ENCODE peak calls at places on chromosome 15, in nine cellular contexts. One of them, this sample, is unnamed.

GRCh38 chr15:25772500-25772899 is 90.6 kb downstream of the ATP10A start:
- DNase-seq in tibial artery: no peak
- DNase-seq in astrocyte: peak; percentile 12
- DNase-seq in PC-9: no peak
- DNase-seq in CD8-positive, alpha-beta T cell: no peak
- DNase-seq in progenitor cell of endocrine pancreas: no peak
- DNase-seq in neural progenitor cell: no peak
- DNase-seq in ascending aorta: no peak
- DNase-seq in RWPE2: no peak
- DNase-seq in this sample: no peak

GRCh38 chr15:68431792-68432401 is at the start of gene ITGA11:
- DNase-seq in tibial artery: peak; percentile 91
- DNase-seq in astrocyte: peak; percentile 55
- DNase-seq in PC-9: no peak
- DNase-seq in CD8-positive, alpha-beta T cell: no peak
- DNase-seq in progenitor cell of endocrine pancreas: peak; percentile 47
- DNase-seq in neural progenitor cell: peak; percentile 90
- DNase-seq in ascending aorta: peak; percentile 89
- DNase-seq in RWPE2: peak; percentile 82
- DNase-seq in this sample: peak; percentile 97

GRCh38 chr15:73571346-73571745 is 61.8 kb downstream of the NPTN start:
- DNase-seq in tibial artery: no peak
- DNase-seq in astrocyte: no peak
- DNase-seq in PC-9: no peak
- DNase-seq in CD8-positive, alpha-beta T cell: no peak
- DNase-seq in progenitor cell of endocrine pancreas: no peak
- DNase-seq in neural progenitor cell: no peak
- DNase-seq in ascending aorta: no peak
- DNase-seq in RWPE2: no peak
- DNase-seq in this sample: no peak

GRCh38 chr15:68429691-68430470 is 2.1 kb downstream of the ITGA11 start:
- DNase-seq in tibial artery: peak; percentile 19
- DNase-seq in astrocyte: peak; percentile 52
- DNase-seq in PC-9: no peak
- DNase-seq in CD8-positive, alpha-beta T cell: no peak
- DNase-seq in progenitor cell of endocrine pancreas: no peak
- DNase-seq in neural progenitor cell: no peak
- DNase-seq in ascending aorta: peak; percentile 56
- DNase-seq in RWPE2: peak; percentile 17
- DNase-seq in this sample: no peak

GRCh38 chr15:67086650-67086941 is 21.2 kb downstream of the SMAD3 start:
- DNase-seq in tibial artery: no peak
- DNase-seq in astrocyte: no peak
- DNase-seq in PC-9: no peak
- DNase-seq in CD8-positive, alpha-beta T cell: no peak
- DNase-seq in progenitor cell of endocrine pancreas: no peak
- DNase-seq in neural progenitor cell: no peak
- DNase-seq in ascending aorta: no peak
- DNase-seq in RWPE2: no peak
- DNase-seq in this sample: no peak

GRCh38 chr15:36527512-36528162 is 51.8 kb upstream of the CDIN1 start:
- DNase-seq in tibial artery: no peak
- DNase-seq in astrocyte: peak; percentile 22
- DNase-seq in PC-9: no peak
- DNase-seq in CD8-positive, alpha-beta T cell: no peak
- DNase-seq in progenitor cell of endocrine pancreas: no peak
- DNase-seq in neural progenitor cell: peak; percentile 48
- DNase-seq in ascending aorta: no peak
- DNase-seq in RWPE2: no peak
- DNase-seq in this sample: no peak

GRCh38 chr15:96329403-96329981 is 1.0 kb upstream of the NR2F2 start:
- DNase-seq in tibial artery: no peak
- DNase-seq in astrocyte: peak; percentile 39
- DNase-seq in PC-9: no peak
- DNase-seq in CD8-positive, alpha-beta T cell: no peak
- DNase-seq in progenitor cell of endocrine pancreas: no peak
- DNase-seq in neural progenitor cell: peak; percentile 13
- DNase-seq in ascending aorta: peak; percentile 55
- DNase-seq in RWPE2: no peak
- DNase-seq in this sample: no peak

GRCh38 chr15:85693277-85693676 is 101.4 kb downstream of the KLHL25 start:
- DNase-seq in tibial artery: no peak
- DNase-seq in astrocyte: no peak
- DNase-seq in PC-9: no peak
- DNase-seq in CD8-positive, alpha-beta T cell: no peak
- DNase-seq in progenitor cell of endocrine pancreas: no peak
- DNase-seq in neural progenitor cell: no peak
- DNase-seq in ascending aorta: no peak
- DNase-seq in RWPE2: no peak
- DNase-seq in this sample: no peak

GRCh38 chr15:57220220-57220619 is 156.1 kb upstream of the CGNL1 start:
- DNase-seq in tibial artery: no peak
- DNase-seq in astrocyte: peak; percentile 71
- DNase-seq in PC-9: no peak
- DNase-seq in CD8-positive, alpha-beta T cell: no peak
- DNase-seq in progenitor cell of endocrine pancreas: no peak
- DNase-seq in neural progenitor cell: no peak
- DNase-seq in ascending aorta: no peak
- DNase-seq in RWPE2: no peak
- DNase-seq in this sample: no peak

GRCh38 chr15:77632760-77633133 is at the start of gene LINGO1:
- DNase-seq in tibial artery: no peak
- DNase-seq in astrocyte: peak; percentile 5
- DNase-seq in PC-9: no peak
- DNase-seq in CD8-positive, alpha-beta T cell: no peak
- DNase-seq in progenitor cell of endocrine pancreas: peak; percentile 42
- DNase-seq in neural progenitor cell: peak; percentile 86
- DNase-seq in ascending aorta: no peak
- DNase-seq in RWPE2: no peak
- DNase-seq in this sample: no peak

GRCh38 chr15:29945943-29946591 is 123.8 kb upstream of the TJP1 start:
- DNase-seq in tibial artery: no peak
- DNase-seq in astrocyte: peak; percentile 64
- DNase-seq in PC-9: no peak
- DNase-seq in CD8-positive, alpha-beta T cell: no peak
- DNase-seq in progenitor cell of endocrine pancreas: no peak
- DNase-seq in neural progenitor cell: no peak
- DNase-seq in ascending aorta: no peak
- DNase-seq in RWPE2: peak; percentile 84
- DNase-seq in this sample: no peak

GRCh38 chr15:64911317-64912186 is at the start of gene ANKDD1A:
- DNase-seq in tibial artery: peak; percentile 88
- DNase-seq in astrocyte: no peak
- DNase-seq in PC-9: no peak
- DNase-seq in CD8-positive, alpha-beta T cell: no peak
- DNase-seq in progenitor cell of endocrine pancreas: peak; percentile 54
- DNase-seq in neural progenitor cell: peak; percentile 91
- DNase-seq in ascending aorta: peak; percentile 87
- DNase-seq in RWPE2: no peak
- DNase-seq in this sample: no peak

GRCh38 chr15:74664028-74664616 is 31.7 kb downstream of the EDC3 start:
- DNase-seq in tibial artery: no peak
- DNase-seq in astrocyte: peak; percentile 37
- DNase-seq in PC-9: no peak
- DNase-seq in CD8-positive, alpha-beta T cell: no peak
- DNase-seq in progenitor cell of endocrine pancreas: no peak
- DNase-seq in neural progenitor cell: no peak
- DNase-seq in ascending aorta: no peak
- DNase-seq in RWPE2: no peak
- DNase-seq in this sample: no peak

GRCh38 chr15:34109775-34110663 is 8.1 kb downstream of the PGBD4 start:
- DNase-seq in tibial artery: no peak
- DNase-seq in astrocyte: peak; percentile 6
- DNase-seq in PC-9: no peak
- DNase-seq in CD8-positive, alpha-beta T cell: no peak
- DNase-seq in progenitor cell of endocrine pancreas: no peak
- DNase-seq in neural progenitor cell: peak; percentile 32
- DNase-seq in ascending aorta: no peak
- DNase-seq in RWPE2: no peak
- DNase-seq in this sample: no peak

GRCh38 chr15:70376031-70376928 is 278.6 kb upstream of the TLE3 start:
- DNase-seq in tibial artery: no peak
- DNase-seq in astrocyte: no peak
- DNase-seq in PC-9: no peak
- DNase-seq in CD8-positive, alpha-beta T cell: no peak
- DNase-seq in progenitor cell of endocrine pancreas: no peak
- DNase-seq in neural progenitor cell: peak; percentile 42
- DNase-seq in ascending aorta: peak; percentile 51
- DNase-seq in RWPE2: no peak
- DNase-seq in this sample: no peak

GRCh38 chr15:51341366-51342248 is at the start of gene GLDN:
- DNase-seq in tibial artery: peak; percentile 92
- DNase-seq in astrocyte: peak; percentile 32
- DNase-seq in PC-9: no peak
- DNase-seq in CD8-positive, alpha-beta T cell: no peak
- DNase-seq in progenitor cell of endocrine pancreas: peak; percentile 22
- DNase-seq in neural progenitor cell: peak; percentile 76
- DNase-seq in ascending aorta: peak; percentile 91
- DNase-seq in RWPE2: no peak
- DNase-seq in this sample: no peak

GRCh38 chr15:68620721-68621528 is 42.1 kb downstream of the CORO2B start:
- DNase-seq in tibial artery: peak; percentile 88
- DNase-seq in astrocyte: peak; percentile 96
- DNase-seq in PC-9: no peak
- DNase-seq in CD8-positive, alpha-beta T cell: no peak
- DNase-seq in progenitor cell of endocrine pancreas: no peak
- DNase-seq in neural progenitor cell: peak; percentile 82
- DNase-seq in ascending aorta: peak; percentile 93
- DNase-seq in RWPE2: no peak
- DNase-seq in this sample: no peak

GRCh38 chr15:39133201-39133600 is 447.7 kb upstream of the THBS1 start:
- DNase-seq in tibial artery: no peak
- DNase-seq in astrocyte: peak; percentile 85
- DNase-seq in PC-9: peak; percentile 90
- DNase-seq in CD8-positive, alpha-beta T cell: no peak
- DNase-seq in progenitor cell of endocrine pancreas: no peak
- DNase-seq in neural progenitor cell: no peak
- DNase-seq in ascending aorta: no peak
- DNase-seq in RWPE2: no peak
- DNase-seq in this sample: no peak

GRCh38 chr15:70650567-70650966 is 112.8 kb downstream of the UACA start:
- DNase-seq in tibial artery: no peak
- DNase-seq in astrocyte: no peak
- DNase-seq in PC-9: no peak
- DNase-seq in CD8-positive, alpha-beta T cell: no peak
- DNase-seq in progenitor cell of endocrine pancreas: no peak
- DNase-seq in neural progenitor cell: no peak
- DNase-seq in ascending aorta: no peak
- DNase-seq in RWPE2: no peak
- DNase-seq in this sample: no peak

GRCh38 chr15:40325188-40325587 is 1.7 kb downstream of the INAFM2 start:
- DNase-seq in tibial artery: peak; percentile 59
- DNase-seq in astrocyte: no peak
- DNase-seq in PC-9: no peak
- DNase-seq in CD8-positive, alpha-beta T cell: no peak
- DNase-seq in progenitor cell of endocrine pancreas: no peak
- DNase-seq in neural progenitor cell: no peak
- DNase-seq in ascending aorta: no peak
- DNase-seq in RWPE2: no peak
- DNase-seq in this sample: no peak
- TF ChIP-seq CTCF in tibial artery: no peak
- TF ChIP-seq CTCF in astrocyte: no peak
- TF ChIP-seq CTCF in PC-9: no peak
- TF ChIP-seq CTCF in CD8-positive, alpha-beta T cell: no peak
- TF ChIP-seq CTCF in progenitor cell of endocrine pancreas: no peak
- TF ChIP-seq CTCF in neural progenitor cell: no peak
- TF ChIP-seq CTCF in ascending aorta: no peak
- TF ChIP-seq CTCF in RWPE2: no peak
- TF ChIP-seq CTCF in this sample: no peak

GRCh38 chr15:62824111-62824737 is 218.3 kb upstream of the TPM1 start:
- DNase-seq in tibial artery: no peak
- DNase-seq in astrocyte: peak; percentile 81
- DNase-seq in PC-9: peak; percentile 55
- DNase-seq in CD8-positive, alpha-beta T cell: no peak
- DNase-seq in progenitor cell of endocrine pancreas: no peak
- DNase-seq in neural progenitor cell: no peak
- DNase-seq in ascending aorta: no peak
- DNase-seq in RWPE2: no peak
- DNase-seq in this sample: no peak

GRCh38 chr15:62833671-62834070 is 208.9 kb upstream of the TPM1 start:
- DNase-seq in tibial artery: no peak
- DNase-seq in astrocyte: no peak
- DNase-seq in PC-9: no peak
- DNase-seq in CD8-positive, alpha-beta T cell: no peak
- DNase-seq in progenitor cell of endocrine pancreas: no peak
- DNase-seq in neural progenitor cell: peak; percentile 22
- DNase-seq in ascending aorta: no peak
- DNase-seq in RWPE2: no peak
- DNase-seq in this sample: no peak

GRCh38 chr15:62832231-62832630 is 210.3 kb upstream of the TPM1 start:
- DNase-seq in tibial artery: no peak
- DNase-seq in astrocyte: no peak
- DNase-seq in PC-9: peak; percentile 78
- DNase-seq in CD8-positive, alpha-beta T cell: no peak
- DNase-seq in progenitor cell of endocrine pancreas: no peak
- DNase-seq in neural progenitor cell: no peak
- DNase-seq in ascending aorta: no peak
- DNase-seq in RWPE2: no peak
- DNase-seq in this sample: no peak

DNA sequence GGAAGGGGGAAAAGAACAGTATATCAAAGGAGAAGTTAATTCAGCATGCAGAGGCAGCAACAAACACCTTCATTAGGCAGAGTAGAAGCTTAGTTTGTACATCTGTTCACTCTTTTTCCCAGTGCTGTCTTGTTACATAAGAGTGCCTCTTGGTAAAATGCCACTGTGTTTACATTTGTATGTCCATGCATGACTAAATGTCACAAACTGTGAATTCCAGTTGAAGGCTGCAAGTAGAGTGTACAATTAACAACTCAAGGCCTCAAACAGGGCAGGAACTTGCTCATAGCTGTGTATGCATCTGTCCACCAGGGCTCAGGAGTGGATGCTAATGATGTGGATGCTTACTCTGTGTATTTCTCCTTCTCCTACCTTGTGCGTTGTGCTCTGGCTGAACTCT is 214.2 kb upstream of the TPM1 start:
- DNase-seq in tibial artery: no peak
- DNase-seq in astrocyte: no peak
- DNase-seq in PC-9: no peak
- DNase-seq in CD8-positive, alpha-beta T cell: no peak
- DNase-seq in progenitor cell of endocrine pancreas: no peak
- DNase-seq in neural progenitor cell: no peak
- DNase-seq in ascending aorta: no peak
- DNase-seq in RWPE2: no peak
- DNase-seq in this sample: no peak
- TF ChIP-seq CTCF in tibial artery: no peak
- TF ChIP-seq CTCF in astrocyte: no peak
- TF ChIP-seq CTCF in PC-9: no peak
- TF ChIP-seq CTCF in CD8-positive, alpha-beta T cell: no peak
- TF ChIP-seq CTCF in progenitor cell of endocrine pancreas: no peak
- TF ChIP-seq CTCF in neural progenitor cell: no peak
- TF ChIP-seq CTCF in ascending aorta: no peak
- TF ChIP-seq CTCF in RWPE2: no peak
- TF ChIP-seq CTCF in this sample: peak; percentile 21

GRCh38 chr15:82999905-83000671 is 11.4 kb downstream of the C15orf40 start:
- DNase-seq in tibial artery: no peak
- DNase-seq in astrocyte: peak; percentile 44
- DNase-seq in PC-9: peak; percentile 50
- DNase-seq in CD8-positive, alpha-beta T cell: no peak
- DNase-seq in progenitor cell of endocrine pancreas: no peak
- DNase-seq in neural progenitor cell: peak; percentile 58
- DNase-seq in ascending aorta: no peak
- DNase-seq in RWPE2: no peak
- DNase-seq in this sample: no peak
- TF ChIP-seq CTCF in tibial artery: peak; percentile 44
- TF ChIP-seq CTCF in astrocyte: peak; percentile 60
- TF ChIP-seq CTCF in PC-9: peak; percentile 69
- TF ChIP-seq CTCF in CD8-positive, alpha-beta T cell: peak; percentile 63
- TF ChIP-seq CTCF in progenitor cell of endocrine pancreas: peak; percentile 44
- TF ChIP-seq CTCF in neural progenitor cell: peak; percentile 62
- TF ChIP-seq CTCF in ascending aorta: peak; percentile 39
- TF ChIP-seq CTCF in RWPE2: peak; percentile 97
- TF ChIP-seq CTCF in this sample: peak; percentile 88

GRCh38 chr15:93333826-93334225 is 244.8 kb upstream of the RGMA start:
- DNase-seq in tibial artery: no peak
- DNase-seq in astrocyte: no peak
- DNase-seq in PC-9: no peak
- DNase-seq in CD8-positive, alpha-beta T cell: no peak
- DNase-seq in progenitor cell of endocrine pancreas: no peak
- DNase-seq in neural progenitor cell: peak; percentile 61
- DNase-seq in ascending aorta: no peak
- DNase-seq in RWPE2: no peak
- DNase-seq in this sample: no peak
- TF ChIP-seq CTCF in tibial artery: no peak
- TF ChIP-seq CTCF in astrocyte: no peak
- TF ChIP-seq CTCF in PC-9: no peak
- TF ChIP-seq CTCF in CD8-positive, alpha-beta T cell: no peak
- TF ChIP-seq CTCF in progenitor cell of endocrine pancreas: peak; percentile 34
- TF ChIP-seq CTCF in neural progenitor cell: peak; percentile 55
- TF ChIP-seq CTCF in ascending aorta: no peak
- TF ChIP-seq CTCF in RWPE2: no peak
- TF ChIP-seq CTCF in this sample: peak; percentile 44

This sample was measured in chondrocyte.